ENCODE peak calls at places on chromosomes 6 and 20, in ten cellular contexts. D is NCI-H460; X is NCI-H1436 treated with DMSO at 0.1 percent for 48 hours; K is activated naive CD8-positive, alpha-beta T cell treated with anti-CD3 and anti-CD28 coated beads, Interleukin-2, amount 10 ng/mL, durations not matched to agents 7 days and 5 days; L is H9; R is cerebellum; V is MCF 10A; C is H54; Q is cerebellar cortex; A is DMS153. G is an unnamed sample.

GRCh38 chr6:89321571-89321970 is 6.5 kb upstream of the GABRR2 start:
- DNase-seq in K (no peak), D (no peak), X (no peak), R (no peak), V (no peak), C (no peak), L (no peak), A (no peak), Q (no peak), G (no peak)

GRCh38 chr6:149094934-149095341 is 222.6 kb upstream of the TAB2 start:
- DNase-seq in L (no peak), A (no peak), Q (no peak), X (no peak), R (no peak), V (no peak), D (no peak), K (no peak), C (no peak), G (no peak)

GRCh38 chr6:7201732-7202541 is 94.2 kb downstream of the RREB1 start:
- DNase-seq in L (no peak), V (no peak), A (no peak), Q (no peak), C (no peak), R (no peak), D (no peak), X (no peak), K (no peak), G (peak; percentile 51)

GRCh38 chr6:134347916-134348805 is 30.2 kb upstream of the SGK1 start:
- DNase-seq in X (no peak), V (peak; percentile 89), K (no peak), R (peak; percentile 58), A (no peak), Q (peak; percentile 81), D (no peak), L (no peak), C (peak; percentile 39), G (no peak)

GRCh38 chr6:111533087-111533784 is 50.2 kb upstream of the REV3L start:
- DNase-seq in L (peak; percentile 74), X (no peak), C (no peak), V (no peak), K (no peak), Q (no peak), D (no peak), A (no peak), R (no peak), G (no peak)

GRCh38 chr6:31778193-31778592 is 1.1 kb upstream of the VWA7 start:
- DNase-seq in R (no peak), K (no peak), D (no peak), A (no peak), L (no peak), Q (no peak), X (no peak), V (no peak), C (no peak), G (no peak)

GRCh38 chr6:148448371-148449010 is 105.9 kb downstream of the SASH1 start:
- DNase-seq in K (no peak), C (no peak), A (no peak), R (no peak), X (no peak), D (no peak), V (no peak), Q (no peak), L (no peak), G (no peak)

GRCh38 chr20:45061244-45061643 is 39.7 kb downstream of the KCNS1 start:
- DNase-seq in V (peak; percentile 92), A (no peak), X (no peak), R (no peak), C (peak; percentile 79), K (no peak), L (no peak), D (peak; percentile 37), Q (no peak), G (no peak)

GRCh38 chr20:34525709-34526416 is 9.6 kb downstream of the DYNLRB1 start:
- DNase-seq in D (peak; percentile 81), X (no peak), A (peak; percentile 83), L (no peak), K (peak; percentile 12), C (peak; percentile 90), R (no peak), Q (no peak), V (peak; percentile 98), G (peak; percentile 82)

GRCh38 chr6:127514396-127515227 is 4.5 kb downstream of the MTCL3 start:
- DNase-seq in D (no peak), L (peak; percentile 74), R (peak; percentile 71), V (no peak), X (no peak), K (peak; percentile 53), Q (peak; percentile 75), C (no peak), A (peak; percentile 5), G (peak; percentile 16)

GRCh38 chr20:57288676-57289075 is 22.2 kb upstream of the BMP7 start:
- DNase-seq in V (no peak), R (no peak), X (no peak), D (no peak), L (no peak), C (no peak), K (no peak), Q (no peak), A (no peak), G (no peak)

GRCh38 chr6:112163295-112164257 is 76.2 kb downstream of the FAM229B start:
- DNase-seq in V (peak; percentile 71), R (peak; percentile 60), A (no peak), D (peak; percentile 57), L (peak; percentile 82), C (peak; percentile 41), X (no peak), Q (peak; percentile 55), K (peak; percentile 81), G (peak; percentile 51)

GRCh38 chr20:14604143-14604542 is 266.7 kb upstream of the FLRT3 start:
- DNase-seq in Q (no peak), V (no peak), A (peak; percentile 38), K (no peak), R (no peak), C (no peak), L (no peak), D (no peak), X (no peak), G (no peak)

GRCh38 chr6:169859978-169860703 is 108.7 kb downstream of the ERMARD start:
- DNase-seq in K (no peak), Q (no peak), C (no peak), D (no peak), V (no peak), A (no peak), L (no peak), R (no peak), X (no peak), G (no peak)

GRCh38 chr20:52959125-52959524 is 13.0 kb upstream of the TSHZ2 start:
- DNase-seq in X (peak; percentile 71), L (no peak), Q (no peak), K (no peak), A (peak; percentile 98), R (no peak), D (no peak), V (no peak), C (no peak), G (no peak)

GRCh38 chr6:30839666-30840065 is 44.7 kb upstream of the DDR1 start:
- DNase-seq in L (no peak), X (no peak), V (no peak), C (no peak), R (no peak), Q (no peak), D (no peak), K (no peak), A (no peak), G (peak; percentile 67)

GRCh38 chr6:162538643-162539064 is 188.9 kb downstream of the PRKN start:
- DNase-seq in R (no peak), K (no peak), Q (no peak), X (no peak), L (no peak), A (peak; percentile 62), D (no peak), V (no peak), C (no peak), G (no peak)

GRCh38 chr6:12947191-12947795 is 230.7 kb downstream of the PHACTR1 start:
- DNase-seq in Q (no peak), A (no peak), K (no peak), C (no peak), R (no peak), D (no peak), X (no peak), L (no peak), V (no peak), G (no peak)

GRCh38 chr20:36384022-36384619 is 78.0 kb downstream of the DLGAP4 start:
- DNase-seq in D (peak; percentile 63), R (no peak), L (peak; percentile 85), A (no peak), Q (peak; percentile 24), K (peak; percentile 66), C (peak; percentile 62), X (no peak), V (peak; percentile 74), G (no peak)

GRCh38 chr6:186221-186965 is 105.9 kb upstream of the DUSP22 start:
- DNase-seq in A (no peak), V (no peak), R (no peak), X (no peak), C (no peak), K (no peak), Q (no peak), D (no peak), L (no peak), G (no peak)

GRCh38 chr6:155327326-155328073 is 13.2 kb upstream of the TFB1M start:
- DNase-seq in K (peak; percentile 48), L (no peak), Q (peak; percentile 69), D (peak; percentile 40), R (peak; percentile 36), A (no peak), C (no peak), X (no peak), V (peak; percentile 47), G (peak; percentile 66)

GRCh38 chr6:17601389-17601703 is 1.2 kb downstream of the FAM8A1 start:
- DNase-seq in Q (no peak), V (no peak), X (no peak), L (no peak), R (no peak), A (no peak), K (no peak), C (no peak), D (no peak), G (no peak)

GRCh38 chr6:166996406-166996805 is 2.8 kb upstream of the CEP43 start:
- DNase-seq in D (no peak), L (no peak), V (peak; percentile 77), X (no peak), C (no peak), R (no peak), K (no peak), A (no peak), Q (no peak), G (no peak)

G was measured in left colon.